ENCODE peak calls at places on chromosomes 7 and 10, in eight cellular contexts. One of them, this sample, is unnamed.

GRCh38 chr10:116538461-116538860 is 7.3 kb upstream of the PNLIP start:
- DNase-seq in hepatocyte: no peak
- DNase-seq in GM23248: peak; percentile 5
- DNase-seq in HCT116: peak; percentile 33
- DNase-seq in OCI-LY7: no peak
- DNase-seq in SK-N-SH: no peak
- DNase-seq in MM.1S: no peak
- DNase-seq in GM23338: no peak
- DNase-seq in this sample: peak; percentile 60

GRCh38 chr7:40793132-40793531 is 658.3 kb downstream of the SUGCT start:
- DNase-seq in hepatocyte: no peak
- DNase-seq in GM23248: peak; percentile 64
- DNase-seq in HCT116: no peak
- DNase-seq in OCI-LY7: no peak
- DNase-seq in SK-N-SH: no peak
- DNase-seq in MM.1S: no peak
- DNase-seq in GM23338: no peak
- DNase-seq in this sample: peak; percentile 71

GRCh38 chr10:91190388-91190870 is 30.0 kb upstream of the PCGF5 start:
- DNase-seq in hepatocyte: no peak
- DNase-seq in GM23248: peak; percentile 87
- DNase-seq in HCT116: no peak
- DNase-seq in OCI-LY7: no peak
- DNase-seq in SK-N-SH: no peak
- DNase-seq in MM.1S: no peak
- DNase-seq in GM23338: no peak
- DNase-seq in this sample: no peak

GRCh38 chr7:104908636-104909035 is 105.4 kb upstream of the KMT2E start:
- DNase-seq in hepatocyte: no peak
- DNase-seq in GM23248: no peak
- DNase-seq in HCT116: no peak
- DNase-seq in OCI-LY7: no peak
- DNase-seq in SK-N-SH: no peak
- DNase-seq in MM.1S: no peak
- DNase-seq in GM23338: no peak
- DNase-seq in this sample: no peak

GRCh38 chr10:48494073-48494472 is 110.8 kb downstream of the ARHGAP22 start:
- DNase-seq in hepatocyte: no peak
- DNase-seq in GM23248: no peak
- DNase-seq in HCT116: no peak
- DNase-seq in OCI-LY7: no peak
- DNase-seq in SK-N-SH: no peak
- DNase-seq in MM.1S: no peak
- DNase-seq in GM23338: no peak
- DNase-seq in this sample: peak; percentile 42

GRCh38 chr10:124740374-124741280 is 3.6 kb downstream of the FAM53B start:
- DNase-seq in hepatocyte: peak; percentile 52
- DNase-seq in GM23248: peak; percentile 74
- DNase-seq in HCT116: no peak
- DNase-seq in OCI-LY7: peak; percentile 84
- DNase-seq in SK-N-SH: no peak
- DNase-seq in MM.1S: no peak
- DNase-seq in GM23338: peak; percentile 46
- DNase-seq in this sample: peak; percentile 50

GRCh38 chr10:116688241-116688711 is 54.1 kb downstream of the HSPA12A start:
- DNase-seq in hepatocyte: peak; percentile 23
- DNase-seq in GM23248: peak; percentile 80
- DNase-seq in HCT116: no peak
- DNase-seq in OCI-LY7: no peak
- DNase-seq in SK-N-SH: no peak
- DNase-seq in MM.1S: no peak
- DNase-seq in GM23338: peak; percentile 25
- DNase-seq in this sample: peak; percentile 6

GRCh38 chr7:22900784-22901183 is 78.1 kb upstream of the TOMM7 start:
- DNase-seq in hepatocyte: no peak
- DNase-seq in GM23248: no peak
- DNase-seq in HCT116: no peak
- DNase-seq in OCI-LY7: no peak
- DNase-seq in SK-N-SH: no peak
- DNase-seq in MM.1S: peak; percentile 68
- DNase-seq in GM23338: no peak
- DNase-seq in this sample: no peak

GRCh38 chr10:109932391-109932790 is 9.1 kb upstream of the XPNPEP1 start:
- DNase-seq in hepatocyte: no peak
- DNase-seq in GM23248: no peak
- DNase-seq in HCT116: no peak
- DNase-seq in OCI-LY7: no peak
- DNase-seq in SK-N-SH: no peak
- DNase-seq in MM.1S: no peak
- DNase-seq in GM23338: no peak
- DNase-seq in this sample: no peak

GRCh38 chr10:60731134-60731883 is 47.0 kb upstream of the CDK1 start:
- DNase-seq in hepatocyte: no peak
- DNase-seq in GM23248: no peak
- DNase-seq in HCT116: no peak
- DNase-seq in OCI-LY7: no peak
- DNase-seq in SK-N-SH: no peak
- DNase-seq in MM.1S: peak; percentile 79
- DNase-seq in GM23338: no peak
- DNase-seq in this sample: peak; percentile 60

GRCh38 chr7:116616555-116617059 is 55.4 kb upstream of the MET start:
- DNase-seq in hepatocyte: no peak
- DNase-seq in GM23248: peak; percentile 59
- DNase-seq in HCT116: no peak
- DNase-seq in OCI-LY7: no peak
- DNase-seq in SK-N-SH: no peak
- DNase-seq in MM.1S: no peak
- DNase-seq in GM23338: peak; percentile 59
- DNase-seq in this sample: peak; percentile 76

GRCh38 chr7:18468794-18469193 is 26.8 kb upstream of the HDAC9 start:
- DNase-seq in hepatocyte: no peak
- DNase-seq in GM23248: no peak
- DNase-seq in HCT116: no peak
- DNase-seq in OCI-LY7: no peak
- DNase-seq in SK-N-SH: no peak
- DNase-seq in MM.1S: no peak
- DNase-seq in GM23338: no peak
- DNase-seq in this sample: no peak

GRCh38 chr10:13795653-13796555 is 209.1 kb downstream of the PRPF18 start:
- DNase-seq in hepatocyte: no peak
- DNase-seq in GM23248: no peak
- DNase-seq in HCT116: no peak
- DNase-seq in OCI-LY7: peak; percentile 54
- DNase-seq in SK-N-SH: no peak
- DNase-seq in MM.1S: peak; percentile 79
- DNase-seq in GM23338: no peak
- DNase-seq in this sample: no peak

GRCh38 chr7:150450491-150450992 is at the start of gene GIMAP8:
- DNase-seq in hepatocyte: no peak
- DNase-seq in GM23248: no peak
- DNase-seq in HCT116: no peak
- DNase-seq in OCI-LY7: no peak
- DNase-seq in SK-N-SH: no peak
- DNase-seq in MM.1S: no peak
- DNase-seq in GM23338: peak; percentile 8
- DNase-seq in this sample: no peak

GRCh38 chr10:33487014-33487776 is 152.7 kb upstream of the NRP1 start:
- DNase-seq in hepatocyte: no peak
- DNase-seq in GM23248: peak; percentile 23
- DNase-seq in HCT116: no peak
- DNase-seq in OCI-LY7: no peak
- DNase-seq in SK-N-SH: no peak
- DNase-seq in MM.1S: peak; percentile 53
- DNase-seq in GM23338: no peak
- DNase-seq in this sample: peak; percentile 42

GRCh38 chr10:45673074-45673628 is 579 bp upstream of the ZFAND4 start:
- DNase-seq in hepatocyte: peak; percentile 47
- DNase-seq in GM23248: peak; percentile 16
- DNase-seq in HCT116: no peak
- DNase-seq in OCI-LY7: no peak
- DNase-seq in SK-N-SH: no peak
- DNase-seq in MM.1S: no peak
- DNase-seq in GM23338: peak; percentile 39
- DNase-seq in this sample: no peak

GRCh38 chr7:2460188-2460587 is 16.0 kb downstream of the GRIFIN start:
- DNase-seq in hepatocyte: no peak
- DNase-seq in GM23248: no peak
- DNase-seq in HCT116: no peak
- DNase-seq in OCI-LY7: no peak
- DNase-seq in SK-N-SH: no peak
- DNase-seq in MM.1S: no peak
- DNase-seq in GM23338: no peak
- DNase-seq in this sample: no peak

GRCh38 chr10:13869295-13869664 is 282.5 kb downstream of the PRPF18 start:
- DNase-seq in hepatocyte: no peak
- DNase-seq in GM23248: no peak
- DNase-seq in HCT116: no peak
- DNase-seq in OCI-LY7: no peak
- DNase-seq in SK-N-SH: no peak
- DNase-seq in MM.1S: no peak
- DNase-seq in GM23338: no peak
- DNase-seq in this sample: no peak

GRCh38 chr7:6652446-6653011 is 15.4 kb downstream of the ZNF316 start:
- DNase-seq in hepatocyte: no peak
- DNase-seq in GM23248: no peak
- DNase-seq in HCT116: no peak
- DNase-seq in OCI-LY7: no peak
- DNase-seq in SK-N-SH: no peak
- DNase-seq in MM.1S: no peak
- DNase-seq in GM23338: no peak
- DNase-seq in this sample: no peak

GRCh38 chr10:86950349-86950748 is 7.1 kb downstream of the MMRN2 start:
- DNase-seq in hepatocyte: no peak
- DNase-seq in GM23248: no peak
- DNase-seq in HCT116: no peak
- DNase-seq in OCI-LY7: no peak
- DNase-seq in SK-N-SH: no peak
- DNase-seq in MM.1S: no peak
- DNase-seq in GM23338: no peak
- DNase-seq in this sample: no peak

GRCh38 chr10:24208661-24209420 is at the start of gene KIAA1217:
- DNase-seq in hepatocyte: peak; percentile 75
- DNase-seq in GM23248: peak; percentile 62
- DNase-seq in HCT116: no peak
- DNase-seq in OCI-LY7: no peak
- DNase-seq in SK-N-SH: peak; percentile 57
- DNase-seq in MM.1S: peak; percentile 48
- DNase-seq in GM23338: peak; percentile 63
- DNase-seq in this sample: peak; percentile 38

GRCh38 chr7:4993471-4993870 is 34.5 kb upstream of the MMD2 start:
- DNase-seq in hepatocyte: no peak
- DNase-seq in GM23248: no peak
- DNase-seq in HCT116: no peak
- DNase-seq in OCI-LY7: no peak
- DNase-seq in SK-N-SH: no peak
- DNase-seq in MM.1S: no peak
- DNase-seq in GM23338: no peak
- DNase-seq in this sample: no peak

GRCh38 chr10:117004238-117004626 is 755 bp downstream of the SHTN1 start:
- DNase-seq in hepatocyte: no peak
- DNase-seq in GM23248: no peak
- DNase-seq in HCT116: no peak
- DNase-seq in OCI-LY7: no peak
- DNase-seq in SK-N-SH: no peak
- DNase-seq in MM.1S: no peak
- DNase-seq in GM23338: no peak
- DNase-seq in this sample: peak; percentile 68

GRCh38 chr10:5888843-5889623 is 660 bp downstream of the ANKRD16 start:
- DNase-seq in hepatocyte: peak; percentile 74
- DNase-seq in GM23248: peak; percentile 66
- DNase-seq in HCT116: no peak
- DNase-seq in OCI-LY7: peak; percentile 65
- DNase-seq in SK-N-SH: peak; percentile 74
- DNase-seq in MM.1S: peak; percentile 50
- DNase-seq in GM23338: peak; percentile 70
- DNase-seq in this sample: peak; percentile 3
- H2AFZ ChIP-seq in hepatocyte: peak overlapping the region; percentile 75
- H2AFZ ChIP-seq in GM23248: peak overlapping the region; percentile 74
- H2AFZ ChIP-seq in HCT116: no peak overlapping the region
- H2AFZ ChIP-seq in OCI-LY7: peak overlapping the region; percentile 58
- H2AFZ ChIP-seq in SK-N-SH: peak overlapping the region; percentile 81
- H2AFZ ChIP-seq in MM.1S: peak overlapping the region; percentile 77
- H2AFZ ChIP-seq in GM23338: peak overlapping the region; percentile 94
- H2AFZ ChIP-seq in this sample: peak overlapping the region; percentile 64

GRCh38 chr7:102415685-102416225 is 17.6 kb upstream of the ORAI2 start:
- DNase-seq in hepatocyte: no peak
- DNase-seq in GM23248: no peak
- DNase-seq in HCT116: no peak
- DNase-seq in OCI-LY7: peak; percentile 67
- DNase-seq in SK-N-SH: peak; percentile 61
- DNase-seq in MM.1S: no peak
- DNase-seq in GM23338: no peak
- DNase-seq in this sample: no peak
- TF ChIP-seq EZH2phosphoT487 in hepatocyte: no peak
- TF ChIP-seq EZH2phosphoT487 in GM23248: no peak
- TF ChIP-seq EZH2phosphoT487 in HCT116: no peak
- TF ChIP-seq EZH2phosphoT487 in OCI-LY7: no peak
- TF ChIP-seq EZH2phosphoT487 in SK-N-SH: no peak
- TF ChIP-seq EZH2phosphoT487 in MM.1S: no peak
- TF ChIP-seq EZH2phosphoT487 in GM23338: no peak
- TF ChIP-seq EZH2phosphoT487 in this sample: no peak

DNA sequence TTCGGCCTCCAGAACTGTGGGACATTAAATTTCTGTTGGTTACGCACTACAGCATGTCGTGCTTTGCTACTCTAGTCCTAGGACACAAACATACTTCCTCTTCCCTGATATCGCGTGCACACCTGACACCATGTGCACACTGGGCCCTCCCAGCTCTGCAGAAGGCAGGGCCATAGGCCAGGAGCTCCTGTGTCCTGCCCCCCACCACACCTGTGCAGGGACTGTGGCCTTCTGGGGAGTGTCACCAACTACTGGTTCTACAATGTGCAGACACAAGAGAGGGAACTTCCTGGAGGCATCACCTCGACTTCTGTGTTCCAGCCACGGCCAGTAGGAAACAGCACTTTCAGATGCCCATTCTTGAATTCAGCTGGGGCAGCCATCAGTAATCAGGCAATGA is 646.4 kb upstream of the MGMT start:
- DNase-seq in hepatocyte: no peak
- DNase-seq in GM23248: no peak
- DNase-seq in HCT116: no peak
- DNase-seq in OCI-LY7: no peak
- DNase-seq in SK-N-SH: no peak
- DNase-seq in MM.1S: no peak
- DNase-seq in GM23338: no peak
- DNase-seq in this sample: no peak
- H3K9me2 ChIP-seq in hepatocyte: no peaks in the 10 kb centered on the region
- H3K9me2 ChIP-seq in GM23248: no peaks in the 10 kb centered on the region
- H3K9me2 ChIP-seq in HCT116: no peaks in the 10 kb centered on the region
- H3K9me2 ChIP-seq in OCI-LY7: no peaks in the 10 kb centered on the region
- H3K9me2 ChIP-seq in SK-N-SH: no peaks in the 10 kb centered on the region
- H3K9me2 ChIP-seq in MM.1S: no peaks in the 10 kb centered on the region
- H3K9me2 ChIP-seq in GM23338: peaks cover 6% of the 10 kb centered on the region
- H3K9me2 ChIP-seq in this sample: no peaks in the 10 kb centered on the region

DNA sequence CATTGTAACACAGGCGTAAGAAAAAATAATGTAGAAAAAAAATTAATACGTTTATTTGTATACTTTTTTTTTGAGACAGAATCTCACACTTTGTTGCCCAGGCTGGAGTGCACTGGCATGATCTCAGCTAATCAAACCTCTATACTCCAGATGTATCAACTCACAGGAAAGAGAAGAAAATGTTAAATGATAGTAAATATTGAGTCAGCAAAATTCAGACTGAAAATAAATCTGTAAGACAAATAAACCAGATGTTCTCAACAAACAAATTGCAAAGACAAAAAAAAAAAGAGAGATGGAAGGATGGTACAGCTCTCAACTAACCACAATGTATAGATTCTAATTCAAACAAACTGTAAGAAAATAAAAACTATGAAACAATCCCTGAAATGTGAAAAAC is 272.2 kb upstream of the GNAI1 start:
- DNase-seq in hepatocyte: no peak
- DNase-seq in GM23248: no peak
- DNase-seq in HCT116: no peak
- DNase-seq in OCI-LY7: no peak
- DNase-seq in SK-N-SH: no peak
- DNase-seq in MM.1S: no peak
- DNase-seq in GM23338: no peak
- DNase-seq in this sample: no peak
- H2AFZ ChIP-seq in hepatocyte: no peak overlapping the region
- H2AFZ ChIP-seq in GM23248: no peak overlapping the region
- H2AFZ ChIP-seq in HCT116: no peak overlapping the region
- H2AFZ ChIP-seq in OCI-LY7: no peak overlapping the region
- H2AFZ ChIP-seq in SK-N-SH: no peak overlapping the region
- H2AFZ ChIP-seq in MM.1S: no peak overlapping the region
- H2AFZ ChIP-seq in GM23338: no peak overlapping the region
- H2AFZ ChIP-seq in this sample: no peak overlapping the region

This sample was measured in PC-3.